ENCODE peak calls at places on chromosomes 13 and 19, in six cellular contexts. One of them, this sample, is unnamed.
A peak's percentile ranks its signal among the peaks of the same experiment; 100 is the strongest.

GRCh38 chr19:42279148-42279901 is 10.3 kb downstream of the CIC start:
- DNase-seq in H9: peak; percentile 50
- DNase-seq in IMR-90: no peak
- DNase-seq in H1: no peak
- DNase-seq in neuronal stem cell: no peak
- DNase-seq in trophoblast cell: no peak
- DNase-seq in this sample: no peak

GRCh38 chr13:80329250-80329649 is 11.7 kb downstream of the SPRY2 start:
- DNase-seq in trophoblast cell: no peak
- DNase-seq in neuronal stem cell: no peak
- DNase-seq in H9: no peak
- DNase-seq in H1: no peak
- DNase-seq in IMR-90: no peak
- DNase-seq in this sample: no peak

GRCh38 chr19:11451942-11452813 is 16.7 kb downstream of the PRKCSH start:
- DNase-seq in trophoblast cell: no peak
- DNase-seq in IMR-90: no peak
- DNase-seq in H1: no peak
- DNase-seq in neuronal stem cell: no peak
- DNase-seq in H9: peak; percentile 30
- DNase-seq in this sample: no peak

GRCh38 chr13:111877906-111878305 is 189.0 kb upstream of the SOX1 start:
- DNase-seq in trophoblast cell: no peak
- DNase-seq in H1: no peak
- DNase-seq in H9: no peak
- DNase-seq in neuronal stem cell: no peak
- DNase-seq in IMR-90: no peak
- DNase-seq in this sample: no peak

GRCh38 chr19:9986787-9987281 is 23.5 kb downstream of the COL5A3 start:
- DNase-seq in neuronal stem cell: peak; percentile 47
- DNase-seq in H9: no peak
- DNase-seq in trophoblast cell: no peak
- DNase-seq in H1: no peak
- DNase-seq in IMR-90: peak; percentile 29
- DNase-seq in this sample: no peak

GRCh38 chr13:27026396-27026795 is 145.2 kb downstream of the USP12 start:
- DNase-seq in H9: peak; percentile 10
- DNase-seq in IMR-90: no peak
- DNase-seq in trophoblast cell: no peak
- DNase-seq in H1: no peak
- DNase-seq in neuronal stem cell: no peak
- DNase-seq in this sample: no peak

GRCh38 chr13:23828866-23829265 is 60.3 kb downstream of the MIPEP start:
- DNase-seq in neuronal stem cell: no peak
- DNase-seq in H9: no peak
- DNase-seq in H1: no peak
- DNase-seq in IMR-90: peak; percentile 48
- DNase-seq in trophoblast cell: no peak
- DNase-seq in this sample: peak; percentile 18

GRCh38 chr13:75704942-75705320 is 68.8 kb downstream of the LMO7 start:
- DNase-seq in H1: no peak
- DNase-seq in IMR-90: no peak
- DNase-seq in neuronal stem cell: no peak
- DNase-seq in trophoblast cell: peak; percentile 96
- DNase-seq in H9: peak; percentile 34
- DNase-seq in this sample: no peak

GRCh38 chr13:23619073-23619855 is 49.1 kb downstream of the TNFRSF19 start:
- DNase-seq in H1: no peak
- DNase-seq in IMR-90: no peak
- DNase-seq in H9: no peak
- DNase-seq in trophoblast cell: no peak
- DNase-seq in neuronal stem cell: no peak
- DNase-seq in this sample: no peak

GRCh38 chr19:58374200-58374599 is 6.6 kb downstream of the ZNF837 start:
- DNase-seq in neuronal stem cell: no peak
- DNase-seq in trophoblast cell: no peak
- DNase-seq in IMR-90: peak; percentile 32
- DNase-seq in H1: no peak
- DNase-seq in H9: no peak
- DNase-seq in this sample: peak; percentile 44

GRCh38 chr13:76884571-76885202 is 1.5 kb downstream of the KCTD12 start:
- DNase-seq in neuronal stem cell: no peak
- DNase-seq in trophoblast cell: no peak
- DNase-seq in H9: no peak
- DNase-seq in IMR-90: peak; percentile 20
- DNase-seq in H1: no peak
- DNase-seq in this sample: peak; percentile 59

GRCh38 chr13:40120781-40121180 is 465.3 kb downstream of the COG6 start:
- DNase-seq in neuronal stem cell: no peak
- DNase-seq in trophoblast cell: no peak
- DNase-seq in H1: no peak
- DNase-seq in H9: no peak
- DNase-seq in IMR-90: no peak
- DNase-seq in this sample: no peak

GRCh38 chr13:33052446-33052845 is 36.2 kb downstream of the KL start:
- DNase-seq in H1: no peak
- DNase-seq in neuronal stem cell: no peak
- DNase-seq in IMR-90: peak; percentile 53
- DNase-seq in trophoblast cell: no peak
- DNase-seq in H9: no peak
- DNase-seq in this sample: no peak

GRCh38 chr13:31951215-31951678 is 80.3 kb upstream of the FRY start:
- DNase-seq in H9: no peak
- DNase-seq in H1: no peak
- DNase-seq in trophoblast cell: peak; percentile 64
- DNase-seq in neuronal stem cell: no peak
- DNase-seq in IMR-90: peak; percentile 70
- DNase-seq in this sample: peak; percentile 82

GRCh38 chr19:49543032-49543431 is 15.2 kb downstream of the RCN3 start:
- DNase-seq in H1: no peak
- DNase-seq in H9: no peak
- DNase-seq in neuronal stem cell: no peak
- DNase-seq in IMR-90: no peak
- DNase-seq in trophoblast cell: no peak
- DNase-seq in this sample: no peak

GRCh38 chr13:42355118-42355840 is 83.3 kb downstream of the AKAP11 start:
- DNase-seq in IMR-90: no peak
- DNase-seq in H1: no peak
- DNase-seq in neuronal stem cell: no peak
- DNase-seq in H9: no peak
- DNase-seq in trophoblast cell: no peak
- DNase-seq in this sample: no peak

GRCh38 chr13:91346848-91347211 is 657 bp upstream of the MIR17HG start:
- DNase-seq in H9: peak; percentile 38
- DNase-seq in trophoblast cell: peak; percentile 1
- DNase-seq in IMR-90: no peak
- DNase-seq in neuronal stem cell: peak; percentile 14
- DNase-seq in H1: no peak
- DNase-seq in this sample: peak; percentile 35

GRCh38 chr13:101530293-101530692 is 77.8 kb downstream of the ITGBL1 start:
- DNase-seq in neuronal stem cell: no peak
- DNase-seq in H1: no peak
- DNase-seq in IMR-90: peak; percentile 39
- DNase-seq in trophoblast cell: no peak
- DNase-seq in H9: no peak
- DNase-seq in this sample: no peak

GRCh38 chr13:94712287-94712811 is at the start of gene SOX21:
- DNase-seq in H9: peak; percentile 49
- DNase-seq in IMR-90: no peak
- DNase-seq in trophoblast cell: no peak
- DNase-seq in neuronal stem cell: no peak
- DNase-seq in H1: no peak
- DNase-seq in this sample: no peak

GRCh38 chr13:102903659-102904407 is 58.0 kb downstream of the ERCC5 start:
- DNase-seq in H1: no peak
- DNase-seq in IMR-90: peak; percentile 18
- DNase-seq in H9: no peak
- DNase-seq in neuronal stem cell: no peak
- DNase-seq in trophoblast cell: no peak
- DNase-seq in this sample: peak; percentile 28

GRCh38 chr19:4337906-4338440 is 654 bp downstream of the STAP2 start:
- DNase-seq in trophoblast cell: no peak
- DNase-seq in neuronal stem cell: no peak
- DNase-seq in H1: no peak
- DNase-seq in IMR-90: no peak
- DNase-seq in H9: no peak
- DNase-seq in this sample: peak; percentile 39

GRCh38 chr13:44801990-44802389 is 187.3 kb downstream of the NUFIP1 start:
- DNase-seq in H9: no peak
- DNase-seq in neuronal stem cell: no peak
- DNase-seq in H1: no peak
- DNase-seq in trophoblast cell: no peak
- DNase-seq in IMR-90: peak; percentile 89
- DNase-seq in this sample: peak; percentile 81

GRCh38 chr19:52140077-52140710 is 456 bp upstream of the ZNF616 start:
- DNase-seq in H9: no peak
- DNase-seq in IMR-90: no peak
- DNase-seq in trophoblast cell: no peak
- DNase-seq in neuronal stem cell: no peak
- DNase-seq in H1: no peak
- DNase-seq in this sample: no peak

DNA sequence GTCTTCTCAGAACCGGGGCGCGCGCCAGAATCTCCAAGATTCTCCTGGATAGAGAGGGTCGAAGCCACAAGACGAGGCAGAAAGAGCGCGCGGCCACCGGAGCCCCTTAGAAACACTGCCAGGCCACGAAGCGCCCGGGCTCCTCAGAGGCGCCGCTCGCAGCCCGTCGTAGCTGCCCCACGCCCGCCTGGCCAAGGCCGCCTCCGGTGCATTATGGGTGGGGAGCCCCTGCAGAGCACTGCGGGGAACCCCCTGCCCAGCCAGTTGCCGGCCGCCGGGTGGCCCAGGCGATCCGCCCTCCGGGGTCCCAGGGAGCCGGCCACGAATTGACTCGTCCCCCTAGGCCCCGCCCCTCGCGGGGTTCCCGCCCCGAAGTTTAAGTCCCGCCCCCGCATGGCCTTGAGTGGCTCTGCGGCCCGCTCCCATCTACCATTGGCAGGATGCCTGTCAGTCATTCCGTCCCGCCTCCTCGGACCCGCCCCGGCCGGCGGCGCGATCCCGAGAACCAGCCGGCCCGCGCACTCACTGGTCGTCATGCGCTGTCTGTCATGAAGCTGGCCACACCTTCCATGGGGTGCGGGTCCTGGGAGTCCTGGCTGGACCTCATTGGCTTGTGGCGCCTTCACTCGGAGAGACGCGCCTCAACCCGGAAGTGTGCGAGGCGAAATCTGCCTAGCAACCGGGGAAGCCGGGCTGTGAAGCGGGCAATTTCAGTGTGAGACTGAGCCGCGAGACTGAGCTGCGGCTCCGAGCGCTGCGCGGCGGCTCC is 20.2 kb upstream of the GATAD2A start:
- DNase-seq in IMR-90: peak; percentile 100
- DNase-seq in trophoblast cell: peak; percentile 100
- DNase-seq in neuronal stem cell: peak; percentile 100
- DNase-seq in H1: peak; percentile 100
- DNase-seq in H9: peak; percentile 100
- DNase-seq in this sample: peak; percentile 100
- H3K9ac ChIP-seq in IMR-90: peak overlapping the region; percentile 66
- H3K9ac ChIP-seq in trophoblast cell: peak overlapping the region; percentile 95
- H3K9ac ChIP-seq in neuronal stem cell: peak overlapping the region; percentile 90
- H3K9ac ChIP-seq in H1: peak overlapping the region; percentile 75
- H3K9ac ChIP-seq in H9: peak overlapping the region; percentile 59
- H3K9ac ChIP-seq in this sample: peak overlapping the region; percentile 97

GRCh38 chr19:45445139-45445538 is 21.4 kb upstream of the ERCC1 start:
- DNase-seq in IMR-90: no peak
- DNase-seq in H9: no peak
- DNase-seq in H1: no peak
- DNase-seq in neuronal stem cell: no peak
- DNase-seq in trophoblast cell: no peak
- DNase-seq in this sample: no peak

GRCh38 chr19:45446295-45446694 is 21.5 kb upstream of the FOSB start:
- DNase-seq in neuronal stem cell: no peak
- DNase-seq in trophoblast cell: no peak
- DNase-seq in H1: no peak
- DNase-seq in H9: no peak
- DNase-seq in IMR-90: peak; percentile 52
- DNase-seq in this sample: peak; percentile 64

GRCh38 chr19:45443462-45444317 is 20.0 kb upstream of the ERCC1 start:
- DNase-seq in neuronal stem cell: peak; percentile 94
- DNase-seq in IMR-90: peak; percentile 82
- DNase-seq in H1: peak; percentile 76
- DNase-seq in H9: peak; percentile 98
- DNase-seq in trophoblast cell: peak; percentile 97
- DNase-seq in this sample: peak; percentile 98

GRCh38 chr19:45442927-45443461 is 19.3 kb upstream of the ERCC1 start:
- DNase-seq in neuronal stem cell: no peak
- DNase-seq in H9: peak; percentile 68
- DNase-seq in IMR-90: peak; percentile 59
- DNase-seq in H1: no peak
- DNase-seq in trophoblast cell: peak; percentile 99
- DNase-seq in this sample: peak; percentile 83

DNA sequence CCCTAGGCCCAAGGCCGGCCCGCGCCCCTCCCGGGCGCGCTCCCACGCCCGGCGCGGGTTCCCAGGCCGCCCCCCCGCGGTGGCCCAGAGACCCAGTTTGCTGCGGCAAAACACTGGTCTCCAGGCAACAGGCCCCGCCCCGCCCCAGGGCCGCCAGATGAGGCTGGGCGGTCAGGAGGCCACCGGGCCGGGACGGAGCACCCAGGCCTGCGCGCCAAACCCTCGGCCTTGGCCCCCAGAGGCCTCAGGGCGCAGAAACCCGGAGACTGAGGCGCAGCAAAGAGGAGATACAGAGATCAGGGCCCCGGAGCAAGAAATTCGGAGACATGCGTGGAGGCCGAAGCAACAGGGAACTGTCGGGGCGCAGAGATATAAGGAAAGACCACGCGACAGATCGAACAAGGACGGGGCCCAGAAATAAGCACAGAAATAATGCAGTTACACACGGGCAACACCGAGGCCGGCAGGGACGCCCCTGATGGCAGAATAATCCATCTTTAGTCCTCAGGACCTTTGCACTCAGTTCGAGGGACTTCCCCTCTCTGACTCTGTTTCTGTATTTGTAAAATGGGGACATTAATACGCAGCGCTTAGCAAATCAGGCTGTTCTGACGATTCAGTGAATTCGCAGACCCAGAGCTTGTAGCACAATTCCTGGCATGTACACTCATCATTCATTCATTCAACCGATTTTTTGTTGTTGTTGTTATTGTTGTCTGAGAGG is 20.8 kb upstream of the ERCC1 start:
- DNase-seq in H9: peak; percentile 95
- DNase-seq in neuronal stem cell: peak; percentile 88
- DNase-seq in H1: no peak
- DNase-seq in trophoblast cell: peak; percentile 94
- DNase-seq in IMR-90: peak; percentile 70
- DNase-seq in this sample: peak; percentile 94
- H3K14ac ChIP-seq in H9: peak overlapping the region; percentile 89
- H3K14ac ChIP-seq in neuronal stem cell: no peak overlapping the region
- H3K14ac ChIP-seq in H1: no peak overlapping the region
- H3K14ac ChIP-seq in trophoblast cell: peak overlapping the region; percentile 36
- H3K14ac ChIP-seq in IMR-90: peak overlapping the region; percentile 19
- H3K14ac ChIP-seq in this sample: no peak overlapping the region

GRCh38 chr13:50514249-50514648 is 329.2 kb downstream of the DLEU7 start:
- DNase-seq in neuronal stem cell: no peak
- DNase-seq in H1: no peak
- DNase-seq in trophoblast cell: no peak
- DNase-seq in IMR-90: no peak
- DNase-seq in H9: no peak
- DNase-seq in this sample: no peak
- H3K9ac ChIP-seq in neuronal stem cell: no peak overlapping the region
- H3K9ac ChIP-seq in H1: no peak overlapping the region
- H3K9ac ChIP-seq in trophoblast cell: no peak overlapping the region
- H3K9ac ChIP-seq in IMR-90: no peak overlapping the region
- H3K9ac ChIP-seq in H9: no peak overlapping the region
- H3K9ac ChIP-seq in this sample: no peak overlapping the region

GRCh38 chr13:50850445-50850844 is 7.0 kb upstream of the DLEU7 start:
- DNase-seq in H9: no peak
- DNase-seq in IMR-90: no peak
- DNase-seq in trophoblast cell: no peak
- DNase-seq in H1: no peak
- DNase-seq in neuronal stem cell: no peak
- DNase-seq in this sample: no peak
- H3K14ac ChIP-seq in H9: no peak overlapping the region
- H3K14ac ChIP-seq in IMR-90: no peak overlapping the region
- H3K14ac ChIP-seq in trophoblast cell: no peak overlapping the region
- H3K14ac ChIP-seq in H1: no peak overlapping the region
- H3K14ac ChIP-seq in neuronal stem cell: no peak overlapping the region
- H3K14ac ChIP-seq in this sample: no peak overlapping the region

This sample was measured in mesenchymal stem cell.